ENCODE peak calls at places on chromosomes 13 and 19, in five cellular contexts. One of them, this sample, is unnamed.

GRCh38 chr13:108807841-108808240 is 178.4 kb downstream of the MYO16 start:
- DNase-seq in adipocyte: no peak
- DNase-seq in lower leg skin: no peak
- DNase-seq in DND-41: no peak
- DNase-seq in psoas muscle: no peak
- DNase-seq in this sample: no peak

GRCh38 chr13:29707876-29708543 is 112.5 kb upstream of the SLC7A1 start:
- DNase-seq in adipocyte: peak
- DNase-seq in lower leg skin: no peak
- DNase-seq in DND-41: peak
- DNase-seq in psoas muscle: no peak
- DNase-seq in this sample: peak

GRCh38 chr19:482186-483041 is 13.9 kb upstream of the MADCAM1 start:
- DNase-seq in adipocyte: no peak
- DNase-seq in lower leg skin: no peak
- DNase-seq in DND-41: no peak
- DNase-seq in psoas muscle: no peak
- DNase-seq in this sample: no peak

GRCh38 chr19:19444694-19445155 is 39.2 kb downstream of the GATAD2A start:
- DNase-seq in adipocyte: no peak
- DNase-seq in lower leg skin: no peak
- DNase-seq in DND-41: no peak
- DNase-seq in psoas muscle: no peak
- DNase-seq in this sample: no peak

GRCh38 chr13:47794963-47795362 is 206.1 kb downstream of the SUCLA2 start:
- DNase-seq in adipocyte: peak
- DNase-seq in lower leg skin: no peak
- DNase-seq in DND-41: no peak
- DNase-seq in psoas muscle: no peak
- DNase-seq in this sample: no peak

GRCh38 chr13:39510296-39510695 is 92.7 kb downstream of the LHFPL6 start:
- DNase-seq in adipocyte: no peak
- DNase-seq in lower leg skin: no peak
- DNase-seq in DND-41: no peak
- DNase-seq in psoas muscle: no peak
- DNase-seq in this sample: no peak

GRCh38 chr13:37869756-37870488 is at the start of gene TRPC4:
- DNase-seq in adipocyte: peak
- DNase-seq in lower leg skin: no peak
- DNase-seq in DND-41: no peak
- DNase-seq in psoas muscle: peak
- DNase-seq in this sample: no peak

GRCh38 chr13:54433511-54434206 is 1405.0 kb downstream of the OLFM4 start:
- DNase-seq in adipocyte: no peak
- DNase-seq in lower leg skin: no peak
- DNase-seq in DND-41: no peak
- DNase-seq in psoas muscle: no peak
- DNase-seq in this sample: no peak

GRCh38 chr19:34778342-34778741 is 5.3 kb upstream of the ZNF599 start:
- DNase-seq in adipocyte: no peak
- DNase-seq in lower leg skin: no peak
- DNase-seq in DND-41: no peak
- DNase-seq in psoas muscle: no peak
- DNase-seq in this sample: no peak

GRCh38 chr13:75643693-75644092 is 7.6 kb downstream of the LMO7 start:
- DNase-seq in adipocyte: peak
- DNase-seq in lower leg skin: no peak
- DNase-seq in DND-41: no peak
- DNase-seq in psoas muscle: no peak
- DNase-seq in this sample: no peak

GRCh38 chr19:40596608-40597328 is 4.4 kb upstream of the LTBP4 start:
- DNase-seq in adipocyte: peak
- DNase-seq in lower leg skin: peak
- DNase-seq in DND-41: no peak
- DNase-seq in psoas muscle: peak
- DNase-seq in this sample: no peak

GRCh38 chr13:108158746-108159145 is 56.6 kb downstream of the LIG4 start:
- DNase-seq in adipocyte: no peak
- DNase-seq in lower leg skin: no peak
- DNase-seq in DND-41: no peak
- DNase-seq in psoas muscle: no peak
- DNase-seq in this sample: no peak

GRCh38 chr13:110528371-110528770 is 33.2 kb downstream of the RAB20 start:
- DNase-seq in adipocyte: no peak
- DNase-seq in lower leg skin: no peak
- DNase-seq in DND-41: no peak
- DNase-seq in psoas muscle: no peak
- DNase-seq in this sample: no peak

GRCh38 chr19:15507068-15508034 is 974 bp upstream of the CYP4F22 start:
- DNase-seq in adipocyte: no peak
- DNase-seq in lower leg skin: no peak
- DNase-seq in DND-41: no peak
- DNase-seq in psoas muscle: no peak
- DNase-seq in this sample: no peak

DNA sequence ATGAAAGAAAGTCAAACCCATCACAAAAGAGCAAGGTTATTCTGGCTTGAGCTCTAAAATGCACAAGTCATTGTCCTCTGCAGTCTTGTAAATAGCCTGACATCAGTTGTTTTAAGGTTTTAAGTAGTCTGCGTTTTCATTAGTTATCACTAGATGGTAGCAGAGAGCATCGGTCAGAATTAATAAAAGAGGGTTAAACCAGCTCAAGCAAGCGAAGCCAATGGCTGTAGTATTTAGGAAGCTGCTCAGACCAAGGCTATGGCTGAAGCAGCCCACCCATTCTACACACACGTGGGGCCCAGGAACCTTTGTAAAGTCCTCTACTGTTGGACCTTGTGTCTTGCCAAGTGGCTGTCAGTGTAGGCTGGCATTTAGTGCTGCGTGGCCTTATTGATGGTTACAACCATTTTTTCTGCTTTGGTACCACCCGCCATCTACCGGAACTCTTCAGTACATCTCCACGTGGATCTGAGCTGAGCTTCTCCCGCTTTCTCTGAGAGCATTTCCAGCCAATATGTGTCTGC is 13.3 kb upstream of the ZNF57 start:
- DNase-seq in adipocyte: peak
- DNase-seq in lower leg skin: no peak
- DNase-seq in DND-41: peak
- DNase-seq in psoas muscle: no peak
- DNase-seq in this sample: peak
- H3K4me3 ChIP-seq in adipocyte: peak
- H3K4me3 ChIP-seq in lower leg skin: no peak
- H3K4me3 ChIP-seq in DND-41: no peak
- H3K4me3 ChIP-seq in psoas muscle: no peak
- H3K4me3 ChIP-seq in this sample: no peak

DNA sequence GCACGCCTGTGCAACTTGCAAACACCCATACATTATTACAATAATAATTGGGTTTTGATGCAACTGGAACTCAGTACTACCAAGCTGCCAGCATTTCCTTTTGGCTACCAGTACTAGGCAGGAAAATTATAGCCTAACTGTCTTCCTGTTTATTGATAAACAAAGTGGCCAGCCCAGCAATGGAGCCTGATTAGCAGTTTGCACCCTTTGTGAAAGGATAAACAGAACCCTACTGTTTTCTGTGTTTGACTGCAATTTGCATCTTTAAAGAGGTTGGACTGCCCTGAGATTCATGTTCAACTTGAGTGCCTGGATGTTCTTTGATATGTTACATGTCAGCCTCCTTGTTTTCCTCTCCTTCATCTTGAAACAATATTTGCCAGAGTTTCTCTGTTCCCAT is 173.9 kb downstream of the ZIC5 start:
- DNase-seq in adipocyte: no peak
- DNase-seq in lower leg skin: no peak
- DNase-seq in DND-41: no peak
- DNase-seq in psoas muscle: no peak
- DNase-seq in this sample: no peak
- H3K4me3 ChIP-seq in adipocyte: no peak
- H3K4me3 ChIP-seq in lower leg skin: no peak
- H3K4me3 ChIP-seq in DND-41: no peak
- H3K4me3 ChIP-seq in psoas muscle: no peak
- H3K4me3 ChIP-seq in this sample: no peak

GRCh38 chr19:44757057-44757734 is 8.7 kb downstream of the BCL3 start:
- DNase-seq in adipocyte: no peak
- DNase-seq in lower leg skin: peak
- DNase-seq in DND-41: no peak
- DNase-seq in psoas muscle: peak
- DNase-seq in this sample: no peak

GRCh38 chr19:44755219-44755618 is 6.7 kb downstream of the BCL3 start:
- DNase-seq in adipocyte: no peak
- DNase-seq in lower leg skin: no peak
- DNase-seq in DND-41: no peak
- DNase-seq in psoas muscle: no peak
- DNase-seq in this sample: no peak

GRCh38 chr19:44757735-44758505 is 9.4 kb downstream of the BCL3 start:
- DNase-seq in adipocyte: no peak
- DNase-seq in lower leg skin: no peak
- DNase-seq in DND-41: no peak
- DNase-seq in psoas muscle: peak
- DNase-seq in this sample: no peak

GRCh38 chr19:44754743-44755066 is 6.2 kb downstream of the BCL3 start:
- DNase-seq in adipocyte: no peak
- DNase-seq in lower leg skin: no peak
- DNase-seq in DND-41: no peak
- DNase-seq in psoas muscle: no peak
- DNase-seq in this sample: no peak

GRCh38 chr19:44756089-44756562 is 7.6 kb downstream of the BCL3 start:
- DNase-seq in adipocyte: no peak
- DNase-seq in lower leg skin: no peak
- DNase-seq in DND-41: no peak
- DNase-seq in psoas muscle: no peak
- DNase-seq in this sample: no peak
- H3K4me3 ChIP-seq in adipocyte: peak
- H3K4me3 ChIP-seq in lower leg skin: no peak
- H3K4me3 ChIP-seq in DND-41: no peak
- H3K4me3 ChIP-seq in psoas muscle: peak
- H3K4me3 ChIP-seq in this sample: no peak

DNA sequence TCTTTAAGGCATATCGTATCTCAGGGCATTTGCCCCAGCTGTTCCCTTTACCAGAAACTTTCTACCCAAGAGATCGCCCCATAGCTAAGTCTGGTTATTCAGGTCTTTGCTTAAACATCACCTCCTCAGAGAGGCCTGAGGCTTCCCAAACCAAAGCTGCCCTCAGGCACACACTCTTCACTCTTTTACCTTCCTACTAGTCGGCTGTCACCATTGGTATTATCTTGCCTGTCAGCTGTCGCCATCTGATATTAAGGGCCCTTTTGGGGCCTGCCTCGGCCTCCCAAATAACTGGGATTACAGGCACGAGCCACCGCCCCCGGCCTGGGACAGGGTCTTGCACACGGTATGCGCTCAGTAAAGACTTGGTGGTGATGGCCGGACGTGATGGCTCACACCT is 1.0 kb downstream of the GADD45GIP1 start:
- DNase-seq in adipocyte: no peak
- DNase-seq in lower leg skin: no peak
- DNase-seq in DND-41: no peak
- DNase-seq in psoas muscle: no peak
- DNase-seq in this sample: no peak
- H3K4me3 ChIP-seq in adipocyte: peak
- H3K4me3 ChIP-seq in lower leg skin: no peak
- H3K4me3 ChIP-seq in DND-41: peak
- H3K4me3 ChIP-seq in psoas muscle: peak
- H3K4me3 ChIP-seq in this sample: no peak

DNA sequence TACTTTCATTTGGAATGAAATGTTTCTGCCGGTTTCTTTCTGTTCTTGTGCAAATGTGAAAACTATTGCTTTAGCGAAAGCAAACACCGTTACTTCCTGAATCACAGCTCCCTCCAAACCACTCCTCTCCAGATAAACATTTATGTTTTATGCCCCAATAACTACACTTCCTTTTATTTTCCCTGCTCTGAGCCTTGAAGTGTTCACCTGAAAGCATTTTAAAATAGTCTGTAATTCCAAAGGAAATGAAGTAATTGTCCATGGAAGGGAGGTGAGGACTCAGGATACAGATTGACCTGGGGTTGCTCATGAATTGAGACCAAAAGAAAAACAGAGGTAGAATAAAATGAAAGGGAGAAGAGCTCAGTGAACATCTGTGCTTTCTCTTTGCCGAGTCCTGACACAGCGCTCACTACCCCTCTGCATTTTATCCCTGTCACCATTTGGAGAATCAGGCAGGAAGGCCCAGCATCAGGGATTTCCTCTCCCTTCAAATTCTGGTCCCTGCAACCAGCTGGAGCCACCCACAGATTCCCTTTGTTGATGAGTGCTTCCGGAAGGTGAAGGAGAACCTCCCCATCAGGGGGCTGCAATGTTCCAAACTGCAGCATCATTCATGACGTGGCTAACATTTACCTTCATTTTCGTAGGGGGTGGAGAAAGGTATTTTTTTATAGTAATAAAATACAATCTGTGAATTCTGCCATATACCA is 171.9 kb downstream of the ITGBL1 start:
- DNase-seq in adipocyte: no peak
- DNase-seq in lower leg skin: no peak
- DNase-seq in DND-41: no peak
- DNase-seq in psoas muscle: no peak
- DNase-seq in this sample: no peak
- H3K4me3 ChIP-seq in adipocyte: no peak
- H3K4me3 ChIP-seq in lower leg skin: no peak
- H3K4me3 ChIP-seq in DND-41: no peak
- H3K4me3 ChIP-seq in psoas muscle: no peak
- H3K4me3 ChIP-seq in this sample: no peak

DNA sequence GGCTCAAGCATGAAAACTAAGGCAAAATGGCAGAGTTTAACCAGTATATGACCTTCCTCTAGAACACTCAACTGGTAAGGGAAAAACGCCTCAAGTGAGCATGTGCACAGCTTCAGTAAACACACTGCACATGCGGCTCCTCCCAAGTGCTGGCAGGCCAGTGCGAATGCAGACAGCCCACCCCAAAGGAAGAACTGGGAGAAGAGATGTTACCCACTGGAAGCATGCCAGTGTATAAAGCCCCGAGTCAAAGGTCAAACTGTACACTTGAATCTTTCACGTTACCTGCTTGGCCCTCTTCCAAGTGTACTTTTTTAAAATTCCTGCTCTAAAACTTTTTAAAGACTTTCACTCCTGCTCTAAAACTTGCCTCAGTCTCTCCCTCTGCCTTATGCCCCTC is 19.2 kb upstream of the RCBTB1 start:
- DNase-seq in adipocyte: no peak
- DNase-seq in lower leg skin: no peak
- DNase-seq in DND-41: no peak
- DNase-seq in psoas muscle: no peak
- DNase-seq in this sample: no peak
- H3K4me3 ChIP-seq in adipocyte: no peak
- H3K4me3 ChIP-seq in lower leg skin: no peak
- H3K4me3 ChIP-seq in DND-41: no peak
- H3K4me3 ChIP-seq in psoas muscle: no peak
- H3K4me3 ChIP-seq in this sample: no peak

GRCh38 chr19:53703361-53703760 is 71.6 kb downstream of the DPRX start:
- DNase-seq in adipocyte: no peak
- DNase-seq in lower leg skin: no peak
- DNase-seq in DND-41: no peak
- DNase-seq in psoas muscle: no peak
- DNase-seq in this sample: no peak
- H3K4me3 ChIP-seq in adipocyte: no peak
- H3K4me3 ChIP-seq in lower leg skin: no peak
- H3K4me3 ChIP-seq in DND-41: no peak
- H3K4me3 ChIP-seq in psoas muscle: no peak
- H3K4me3 ChIP-seq in this sample: no peak

This sample was measured in CD4-positive, alpha-beta memory T cell.